ENCODE peak calls at places on chromosomes 6 and 20, in six cellular contexts. One of them, this sample, is unnamed.

GRCh38 chr20:49668181-49668877 is 45.3 kb downstream of the B4GALT5 start:
- DNase-seq in H9: no peak
- DNase-seq in mesenchymal stem cell: no peak
- DNase-seq in neuronal stem cell: no peak
- DNase-seq in IMR-90: no peak
- DNase-seq in H1: no peak
- DNase-seq in this sample: no peak

GRCh38 chr6:26296857-26297648 is 67.9 kb upstream of the BTN3A2 start:
- DNase-seq in H9: no peak
- DNase-seq in mesenchymal stem cell: peak; percentile 74
- DNase-seq in neuronal stem cell: no peak
- DNase-seq in IMR-90: peak; percentile 35
- DNase-seq in H1: no peak
- DNase-seq in this sample: no peak

GRCh38 chr6:24584390-24584735 is 61.6 kb downstream of the KIAA0319 start:
- DNase-seq in H9: no peak
- DNase-seq in mesenchymal stem cell: no peak
- DNase-seq in neuronal stem cell: no peak
- DNase-seq in IMR-90: no peak
- DNase-seq in H1: no peak
- DNase-seq in this sample: no peak

GRCh38 chr6:24630861-24631505 is 15.0 kb downstream of the KIAA0319 start:
- DNase-seq in H9: no peak
- DNase-seq in mesenchymal stem cell: no peak
- DNase-seq in neuronal stem cell: no peak
- DNase-seq in IMR-90: no peak
- DNase-seq in H1: no peak
- DNase-seq in this sample: no peak

GRCh38 chr20:40223818-40224217 is 465.2 kb downstream of the MAFB start:
- DNase-seq in H9: no peak
- DNase-seq in mesenchymal stem cell: no peak
- DNase-seq in neuronal stem cell: no peak
- DNase-seq in IMR-90: no peak
- DNase-seq in H1: no peak
- DNase-seq in this sample: no peak

GRCh38 chr20:17579369-17580039 is 9.6 kb downstream of the DSTN start:
- DNase-seq in H9: no peak
- DNase-seq in mesenchymal stem cell: no peak
- DNase-seq in neuronal stem cell: no peak
- DNase-seq in IMR-90: no peak
- DNase-seq in H1: no peak
- DNase-seq in this sample: no peak

GRCh38 chr6:44662461-44663121 is 275.1 kb downstream of the CDC5L start:
- DNase-seq in H9: peak; percentile 85
- DNase-seq in mesenchymal stem cell: no peak
- DNase-seq in neuronal stem cell: peak; percentile 85
- DNase-seq in IMR-90: no peak
- DNase-seq in H1: peak; percentile 64
- DNase-seq in this sample: peak; percentile 40

GRCh38 chr6:140311146-140311545 is 936.7 kb upstream of the CITED2 start:
- DNase-seq in H9: no peak
- DNase-seq in mesenchymal stem cell: no peak
- DNase-seq in neuronal stem cell: no peak
- DNase-seq in IMR-90: peak; percentile 8
- DNase-seq in H1: no peak
- DNase-seq in this sample: no peak

GRCh38 chr6:27562027-27562410 is 89.1 kb upstream of the ZNF184 start:
- DNase-seq in H9: no peak
- DNase-seq in mesenchymal stem cell: no peak
- DNase-seq in neuronal stem cell: no peak
- DNase-seq in IMR-90: no peak
- DNase-seq in H1: no peak
- DNase-seq in this sample: no peak

GRCh38 chr20:18428490-18429173 is 38.2 kb downstream of the DZANK1 start:
- DNase-seq in H9: no peak
- DNase-seq in mesenchymal stem cell: no peak
- DNase-seq in neuronal stem cell: no peak
- DNase-seq in IMR-90: peak; percentile 16
- DNase-seq in H1: no peak
- DNase-seq in this sample: no peak

GRCh38 chr20:4897600-4897999 is 103.7 kb downstream of the SLC23A2 start:
- DNase-seq in H9: no peak
- DNase-seq in mesenchymal stem cell: no peak
- DNase-seq in neuronal stem cell: no peak
- DNase-seq in IMR-90: no peak
- DNase-seq in H1: no peak
- DNase-seq in this sample: no peak

GRCh38 chr6:95686272-95686671 is 108.9 kb downstream of the MANEA start:
- DNase-seq in H9: no peak
- DNase-seq in mesenchymal stem cell: no peak
- DNase-seq in neuronal stem cell: no peak
- DNase-seq in IMR-90: no peak
- DNase-seq in H1: no peak
- DNase-seq in this sample: no peak

GRCh38 chr20:63942250-63943006 is 13.8 kb downstream of the UCKL1 start:
- DNase-seq in H9: peak; percentile 92
- DNase-seq in mesenchymal stem cell: no peak
- DNase-seq in neuronal stem cell: no peak
- DNase-seq in IMR-90: peak; percentile 4
- DNase-seq in H1: peak; percentile 88
- DNase-seq in this sample: peak; percentile 86

GRCh38 chr6:97110149-97110548 is 172.9 kb downstream of the MMS22L start:
- DNase-seq in H9: no peak
- DNase-seq in mesenchymal stem cell: no peak
- DNase-seq in neuronal stem cell: no peak
- DNase-seq in IMR-90: no peak
- DNase-seq in H1: no peak
- DNase-seq in this sample: no peak

GRCh38 chr6:75268121-75268987 is 16.2 kb downstream of the TMEM30A start:
- DNase-seq in H9: peak; percentile 57
- DNase-seq in mesenchymal stem cell: peak; percentile 62
- DNase-seq in neuronal stem cell: no peak
- DNase-seq in IMR-90: peak; percentile 54
- DNase-seq in H1: no peak
- DNase-seq in this sample: peak; percentile 35

GRCh38 chr20:61935926-61936700 is 129.6 kb downstream of the TAF4 start:
- DNase-seq in H9: no peak
- DNase-seq in mesenchymal stem cell: no peak
- DNase-seq in neuronal stem cell: no peak
- DNase-seq in IMR-90: no peak
- DNase-seq in H1: peak; percentile 38
- DNase-seq in this sample: no peak

GRCh38 chr6:130937942-130938604 is 110.9 kb downstream of the SMLR1 start:
- DNase-seq in H9: no peak
- DNase-seq in mesenchymal stem cell: no peak
- DNase-seq in neuronal stem cell: no peak
- DNase-seq in IMR-90: peak; percentile 67
- DNase-seq in H1: no peak
- DNase-seq in this sample: no peak

GRCh38 chr6:15769471-15770088 is 106.8 kb upstream of the DTNBP1 start:
- DNase-seq in H9: no peak
- DNase-seq in mesenchymal stem cell: peak; percentile 62
- DNase-seq in neuronal stem cell: no peak
- DNase-seq in IMR-90: no peak
- DNase-seq in H1: no peak
- DNase-seq in this sample: no peak

GRCh38 chr6:161066511-161066910 is 74.9 kb downstream of the MAP3K4 start:
- DNase-seq in H9: no peak
- DNase-seq in mesenchymal stem cell: no peak
- DNase-seq in neuronal stem cell: no peak
- DNase-seq in IMR-90: peak; percentile 15
- DNase-seq in H1: no peak
- DNase-seq in this sample: no peak

GRCh38 chr20:41654292-41654691 is 36.1 kb upstream of the CHD6 start:
- DNase-seq in H9: no peak
- DNase-seq in mesenchymal stem cell: no peak
- DNase-seq in neuronal stem cell: no peak
- DNase-seq in IMR-90: no peak
- DNase-seq in H1: no peak
- DNase-seq in this sample: no peak

GRCh38 chr20:38110525-38111178 is 54.4 kb downstream of the TGM2 start:
- DNase-seq in H9: no peak
- DNase-seq in mesenchymal stem cell: no peak
- DNase-seq in neuronal stem cell: no peak
- DNase-seq in IMR-90: no peak
- DNase-seq in H1: peak; percentile 24
- DNase-seq in this sample: no peak

GRCh38 chr20:2688041-2688591 is 4.5 kb upstream of the EBF4 start:
- DNase-seq in H9: peak; percentile 76
- DNase-seq in mesenchymal stem cell: peak; percentile 36
- DNase-seq in neuronal stem cell: no peak
- DNase-seq in IMR-90: peak; percentile 29
- DNase-seq in H1: peak; percentile 77
- DNase-seq in this sample: no peak

GRCh38 chr6:13695217-13695616 is 16.4 kb downstream of the RANBP9 start:
- DNase-seq in H9: no peak
- DNase-seq in mesenchymal stem cell: peak; percentile 30
- DNase-seq in neuronal stem cell: no peak
- DNase-seq in IMR-90: peak; percentile 65
- DNase-seq in H1: no peak
- DNase-seq in this sample: no peak

GRCh38 chr6:47455533-47456209 is 21.9 kb upstream of the CD2AP start:
- DNase-seq in H9: no peak
- DNase-seq in mesenchymal stem cell: no peak
- DNase-seq in neuronal stem cell: no peak
- DNase-seq in IMR-90: no peak
- DNase-seq in H1: no peak
- DNase-seq in this sample: no peak

DNA sequence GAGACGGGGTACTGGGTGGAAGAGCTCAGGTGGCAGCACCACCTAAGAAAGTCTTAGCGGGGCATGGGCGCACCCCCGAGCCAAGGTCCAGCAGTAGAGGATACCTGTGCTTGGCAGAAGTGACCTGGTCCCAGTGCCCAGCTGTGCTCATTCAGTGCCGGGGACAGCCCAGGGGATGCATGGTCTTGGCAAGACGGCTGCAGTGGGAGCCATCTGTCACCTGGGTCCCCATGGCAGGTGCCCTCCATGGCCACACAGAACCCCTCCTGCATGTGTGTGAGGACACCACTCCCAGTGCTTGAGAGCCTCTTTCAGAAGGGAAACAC is 664.7 kb downstream of the QKI start:
- DNase-seq in H9: no peak
- DNase-seq in mesenchymal stem cell: no peak
- DNase-seq in neuronal stem cell: no peak
- DNase-seq in IMR-90: no peak
- DNase-seq in H1: no peak
- DNase-seq in this sample: no peak
- H3K9me3 ChIP-seq in H9: no peaks in the 10 kb centered on the region
- H3K9me3 ChIP-seq in mesenchymal stem cell: no peaks in the 10 kb centered on the region
- H3K9me3 ChIP-seq in neuronal stem cell: peaks cover under 1% of the 10 kb centered on the region
- H3K9me3 ChIP-seq in IMR-90: peaks cover 37% of the 10 kb centered on the region
- H3K9me3 ChIP-seq in H1: no peaks in the 10 kb centered on the region
- H3K9me3 ChIP-seq in this sample: no peaks in the 10 kb centered on the region

DNA sequence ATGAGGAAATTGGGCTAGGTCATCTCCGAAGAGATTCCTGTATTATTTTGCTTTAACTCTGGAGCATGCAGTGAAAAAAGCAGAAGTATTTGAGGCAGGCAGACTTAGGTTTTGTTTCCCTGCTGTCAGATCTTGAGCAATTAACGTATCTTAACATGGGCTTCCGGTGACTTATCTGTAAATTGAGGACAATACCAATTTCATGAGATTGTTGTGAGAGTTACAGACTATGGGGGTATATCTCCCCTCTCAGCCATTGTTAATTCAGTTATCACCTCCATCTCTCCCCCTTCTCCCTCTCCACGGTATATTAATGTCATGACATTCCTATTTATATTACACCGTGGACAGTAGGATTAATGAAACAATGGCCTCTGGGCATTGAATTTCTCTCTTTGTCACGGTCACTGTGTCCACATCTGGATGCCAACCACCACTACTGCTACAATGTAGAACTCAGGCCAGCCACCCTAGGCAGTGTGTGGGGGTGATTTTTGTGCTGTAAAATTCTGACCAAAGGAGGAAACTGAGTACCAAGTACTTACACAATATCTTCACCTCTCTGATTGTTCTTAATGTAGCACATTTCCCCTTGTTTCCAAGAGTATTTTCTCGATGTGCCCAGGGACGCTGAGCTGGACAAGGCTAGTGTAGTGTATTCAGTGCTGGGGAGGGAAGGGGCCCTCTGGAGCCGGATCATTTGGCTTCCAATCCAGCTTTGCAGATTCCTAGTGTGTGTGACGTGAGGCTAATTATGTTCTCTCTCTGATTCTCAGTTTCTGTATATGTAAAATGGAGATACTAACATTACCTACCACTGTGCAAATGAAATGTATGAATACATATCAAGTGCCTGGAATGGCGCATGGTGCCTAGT is 77.2 kb downstream of the GCNT2 start:
- DNase-seq in H9: no peak
- DNase-seq in mesenchymal stem cell: no peak
- DNase-seq in neuronal stem cell: no peak
- DNase-seq in IMR-90: no peak
- DNase-seq in H1: no peak
- DNase-seq in this sample: peak; percentile 19
- H2AK5ac ChIP-seq in H9: no peak overlapping the region
- H2AK5ac ChIP-seq in mesenchymal stem cell: no peak overlapping the region
- H2AK5ac ChIP-seq in neuronal stem cell: no peak overlapping the region
- H2AK5ac ChIP-seq in IMR-90: no peak overlapping the region
- H2AK5ac ChIP-seq in H1: no peak overlapping the region
- H2AK5ac ChIP-seq in this sample: no peak overlapping the region

DNA sequence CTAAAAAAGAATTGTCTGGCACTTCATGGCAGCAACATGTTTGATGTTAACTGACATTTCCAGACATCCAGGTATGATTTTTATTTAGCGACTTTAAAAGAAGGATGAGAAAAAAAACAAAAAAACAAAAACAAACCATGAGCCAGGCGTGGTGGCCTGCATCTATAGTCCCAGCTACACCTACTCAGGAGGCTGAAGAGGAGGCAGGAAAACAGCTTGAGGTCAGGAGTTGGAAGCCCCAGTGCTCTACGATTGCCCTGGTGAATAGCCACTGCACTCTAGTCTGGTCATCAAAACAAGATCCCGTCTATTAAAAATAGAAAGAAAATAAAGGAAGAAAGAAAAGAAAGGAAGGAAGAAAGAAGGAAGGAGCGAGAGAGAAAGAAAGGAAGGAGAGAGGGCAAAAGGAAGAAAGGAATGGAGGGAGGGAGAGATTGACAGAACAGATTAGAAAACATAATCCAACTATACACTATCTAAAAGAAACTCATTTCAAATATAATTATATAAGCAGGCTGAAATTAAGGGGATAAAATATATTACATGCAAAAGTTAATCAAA is 141.6 kb downstream of the TRIM27 start:
- DNase-seq in H9: no peak
- DNase-seq in mesenchymal stem cell: no peak
- DNase-seq in neuronal stem cell: no peak
- DNase-seq in IMR-90: no peak
- DNase-seq in H1: no peak
- DNase-seq in this sample: no peak
- H3K9me3 ChIP-seq in H9: no peaks in the 10 kb centered on the region
- H3K9me3 ChIP-seq in mesenchymal stem cell: no peaks in the 10 kb centered on the region
- H3K9me3 ChIP-seq in neuronal stem cell: peaks cover 9% of the 10 kb centered on the region
- H3K9me3 ChIP-seq in IMR-90: no peaks in the 10 kb centered on the region
- H3K9me3 ChIP-seq in H1: peaks cover 4% of the 10 kb centered on the region
- H3K9me3 ChIP-seq in this sample: peaks cover 10% of the 10 kb centered on the region

DNA sequence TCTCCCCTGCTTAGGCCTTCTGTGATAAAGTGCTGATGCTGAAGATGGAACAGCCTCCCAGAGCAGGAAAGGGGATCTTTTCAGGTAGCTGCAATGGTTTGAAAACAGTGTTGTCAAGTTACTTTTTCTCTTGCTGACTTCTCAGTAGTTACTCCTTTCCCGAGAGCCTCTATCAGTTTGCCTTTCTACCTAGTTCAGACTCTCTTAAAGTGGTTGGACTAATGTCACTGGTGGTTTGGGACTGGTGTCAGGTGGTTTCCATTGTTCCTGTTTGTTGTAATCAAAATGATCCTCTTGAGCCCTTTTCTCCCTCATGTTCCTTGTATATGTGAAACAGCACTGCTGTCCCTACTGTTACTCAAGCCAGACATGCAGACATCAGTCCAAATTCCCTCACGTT is 91.4 kb downstream of the FAM217A start:
- DNase-seq in H9: no peak
- DNase-seq in mesenchymal stem cell: no peak
- DNase-seq in neuronal stem cell: no peak
- DNase-seq in IMR-90: no peak
- DNase-seq in H1: no peak
- DNase-seq in this sample: no peak
- H2AK5ac ChIP-seq in H9: no peak overlapping the region
- H2AK5ac ChIP-seq in mesenchymal stem cell: no peak overlapping the region
- H2AK5ac ChIP-seq in neuronal stem cell: no peak overlapping the region
- H2AK5ac ChIP-seq in IMR-90: no peak overlapping the region
- H2AK5ac ChIP-seq in H1: no peak overlapping the region
- H2AK5ac ChIP-seq in this sample: no peak overlapping the region